ENCODE peak calls at places on chromosomes 11 and 22, in four cellular contexts. R is BJ, T is Caki2, I is nucleus accumbens. P is an unnamed sample.

GRCh38 chr11:79312591-79313267 is 128.1 kb downstream of the TENM4 start:
- DNase-seq in R (no peak), T (no peak), I (no peak), P (no peak)

GRCh38 chr22:33521879-33522665 is 398.2 kb downstream of the LARGE1 start:
- DNase-seq in R (no peak), T (no peak), I (no peak), P (no peak)

GRCh38 chr22:50671641-50672040 is 982 bp upstream of the SHANK3 start:
- DNase-seq in R (no peak), T (no peak), I (no peak), P (no peak)

GRCh38 chr11:5291207-5291838 is 10.4 kb downstream of the OR51B4 start:
- DNase-seq in R (no peak), T (peak), I (no peak), P (peak)

GRCh38 chr22:39153220-39153860 is 860 bp upstream of the CBX7 start:
- DNase-seq in R (no peak), T (no peak), I (no peak), P (no peak)

GRCh38 chr22:36856121-36856791 is 4.5 kb upstream of the NCF4 start:
- DNase-seq in R (peak), T (peak), I (peak), P (peak)

GRCh38 chr11:66981976-66982578 is 7.0 kb downstream of the C11orf86 start:
- DNase-seq in R (peak), T (peak), I (peak), P (peak)

GRCh38 chr11:3747704-3748103 is 49.6 kb downstream of the NUP98 start:
- DNase-seq in R (peak), T (no peak), I (no peak), P (no peak)

GRCh38 chr11:134662629-134663360 is 250.8 kb upstream of the B3GAT1 start:
- DNase-seq in R (no peak), T (no peak), I (no peak), P (no peak)

GRCh38 chr11:111194789-111195188 is 50.7 kb upstream of the POU2AF2 start:
- DNase-seq in R (no peak), T (no peak), I (no peak), P (no peak)

GRCh38 chr11:48900131-48900800 is 83.4 kb downstream of the TRIM51G start:
- DNase-seq in R (no peak), T (no peak), I (no peak), P (no peak)

GRCh38 chr11:98564233-98564632 is 456.5 kb upstream of the CNTN5 start:
- DNase-seq in R (no peak), T (no peak), I (no peak), P (no peak)

GRCh38 chr11:17683378-17684161 is 35.8 kb upstream of the MYOD1 start:
- DNase-seq in R (peak), T (peak), I (no peak), P (peak)

GRCh38 chr11:45993438-45994064 is 71.1 kb downstream of the LARGE2 start:
- DNase-seq in R (no peak), T (no peak), I (peak), P (no peak)

GRCh38 chr11:34204396-34205279 is 99.2 kb downstream of the NAT10 start:
- DNase-seq in R (no peak), T (peak), I (no peak), P (peak)

GRCh38 chr11:4178813-4179662 is 84.4 kb downstream of the RRM1 start:
- DNase-seq in R (no peak), T (no peak), I (no peak), P (no peak)

GRCh38 chr11:121452609-121453150 is at the start of gene SORL1-AS1:
- DNase-seq in R (no peak), T (no peak), I (no peak), P (peak)

GRCh38 chr22:29216873-29217666 is 11.4 kb downstream of the EMID1 start:
- DNase-seq in R (peak), T (no peak), I (peak), P (no peak)

GRCh38 chr22:25666308-25666707 is 75.7 kb upstream of the MYO18B start:
- DNase-seq in R (no peak), T (no peak), I (no peak), P (peak)

GRCh38 chr11:123544631-123545375 is 109.6 kb downstream of the SCN3B start:
- DNase-seq in R (no peak), T (no peak), I (peak), P (no peak)

GRCh38 chr22:38202437-38203089 is 769 bp downstream of the MAFF start:
- DNase-seq in R (no peak), T (peak), I (no peak), P (peak)

GRCh38 chr22:28902490-28902889 is 19.1 kb downstream of the ZNRF3 start:
- DNase-seq in R (no peak), T (no peak), I (no peak), P (no peak)

GRCh38 chr11:58575377-58576020 is at the start of gene LPXN:
- DNase-seq in R (no peak), T (no peak), I (no peak), P (no peak)

GRCh38 chr11:91446267-91446666 is 778.4 kb upstream of the FAT3 start:
- DNase-seq in R (no peak), T (no peak), I (no peak), P (no peak)

P was measured in SW480.